ENCODE peak calls at places on chromosomes 2 and 18, in four cellular contexts. F is C1 segment of cervical spinal cord, C is astrocyte of the hippocampus, X is amygdala. R is an unnamed sample.

GRCh38 chr2:149904352-149904751 is 316.8 kb upstream of the MMADHC start:
- DNase-seq in F (no peak), C (peak; percentile 13), X (no peak), R (no peak)

GRCh38 chr2:33111002-33111446 is 164.3 kb downstream of the LTBP1 start:
- DNase-seq in F (no peak), C (no peak), X (no peak), R (no peak)

GRCh38 chr2:134739261-134739878 is 20.6 kb upstream of the TMEM163 start:
- DNase-seq in F (no peak), C (no peak), X (no peak), R (no peak)

GRCh38 chr2:220787251-220787650 is 784.9 kb downstream of the EPHA4 start:
- DNase-seq in F (no peak), C (peak; percentile 47), X (no peak), R (no peak)

GRCh38 chr2:128563348-128563687 is 244.7 kb upstream of the HS6ST1 start:
- DNase-seq in F (peak; percentile 36), C (peak; percentile 93), X (peak; percentile 17), R (peak; percentile 93)

GRCh38 chr2:59604143-59604542 is 949.3 kb downstream of the BCL11A start:
- DNase-seq in F (no peak), C (no peak), X (no peak), R (no peak)

GRCh38 chr2:27494944-27495554 is at the start of gene FNDC4:
- DNase-seq in F (no peak), C (peak; percentile 69), X (no peak), R (no peak)

GRCh38 chr2:170553748-170554147 is 161.4 kb upstream of the SP5 start:
- DNase-seq in F (no peak), C (no peak), X (no peak), R (no peak)

GRCh38 chr2:161061786-161062185 is 98.4 kb upstream of the TANK start:
- DNase-seq in F (no peak), C (no peak), X (no peak), R (no peak)

GRCh38 chr2:118855451-118856279 is 8.2 kb upstream of the EN1 start:
- DNase-seq in F (peak; percentile 75), C (peak; percentile 92), X (peak; percentile 10), R (peak; percentile 53)

GRCh38 chr2:133271105-133271504 is 297.2 kb downstream of the NCKAP5 start:
- DNase-seq in F (no peak), C (peak; percentile 75), X (no peak), R (no peak)

GRCh38 chr2:46164581-46165301 is 132.5 kb upstream of the EPAS1 start:
- DNase-seq in F (no peak), C (peak; percentile 93), X (no peak), R (peak; percentile 95)

GRCh38 chr2:39530423-39530866 is 93.4 kb upstream of the MAP4K3 start:
- DNase-seq in F (no peak), C (no peak), X (no peak), R (peak; percentile 79)

GRCh38 chr2:99430614-99431258 is 59.1 kb downstream of the REV1 start:
- DNase-seq in F (no peak), C (peak; percentile 61), X (no peak), R (peak; percentile 77)

GRCh38 chr2:71743995-71744675 is 290.8 kb downstream of the DYSF start:
- DNase-seq in F (no peak), C (no peak), X (no peak), R (no peak)

GRCh38 chr2:234852035-234852434 is 99.8 kb upstream of the SH3BP4 start:
- DNase-seq in F (no peak), C (no peak), X (no peak), R (no peak)

GRCh38 chr18:79879566-79879965 is 71.9 kb downstream of the SLC66A2 start:
- DNase-seq in F (no peak), C (no peak), X (no peak), R (no peak)

GRCh38 chr2:239663364-239663924 is 262.6 kb upstream of the HDAC4 start:
- DNase-seq in F (no peak), C (no peak), X (no peak), R (no peak)

GRCh38 chr2:105490956-105491355 is 92.1 kb upstream of the FHL2 start:
- DNase-seq in F (no peak), C (no peak), X (no peak), R (no peak)

GRCh38 chr18:48700222-48700845 is 161.5 kb downstream of the CTIF start:
- DNase-seq in F (no peak), C (no peak), X (no peak), R (no peak)

GRCh38 chr2:109558076-109558882 is 55.5 kb downstream of the SEPTIN10 start:
- DNase-seq in F (no peak), C (peak; percentile 72), X (no peak), R (peak; percentile 89)

GRCh38 chr2:207704031-207704430 is 7.4 kb upstream of the CCNYL1 start:
- DNase-seq in F (no peak), C (no peak), X (no peak), R (no peak)

GRCh38 chr2:40161986-40162385 is 289.9 kb downstream of the SLC8A1 start:
- DNase-seq in F (no peak), C (no peak), X (no peak), R (no peak)

GRCh38 chr2:56047136-56047535 is 123.6 kb upstream of the EFEMP1 start:
- DNase-seq in F (no peak), C (no peak), X (no peak), R (no peak)

GRCh38 chr18:58781627-58782194 is 83.0 kb upstream of the ZNF532 start:
- DNase-seq in F (peak; percentile 64), C (peak; percentile 89), X (peak; percentile 23), R (peak; percentile 75)

GRCh38 chr2:5094192-5094591 is 598.0 kb upstream of the SOX11 start:
- DNase-seq in F (no peak), C (no peak), X (no peak), R (no peak)

GRCh38 chr2:104523921-104524320 is 330.0 kb upstream of the POU3F3 start:
- DNase-seq in F (no peak), C (no peak), X (no peak), R (no peak)

GRCh38 chr18:13290856-13291271 is 72.3 kb downstream of the LDLRAD4 start:
- DNase-seq in F (no peak), C (no peak), X (no peak), R (no peak)

GRCh38 chr2:73931531-73932500 is 5.1 kb downstream of the DGUOK start:
- DNase-seq in F (no peak), C (peak; percentile 61), X (no peak), R (peak; percentile 38)

GRCh38 chr2:21256006-21256405 is 132.2 kb downstream of the TDRD15 start:
- DNase-seq in F (peak; percentile 69), C (peak; percentile 2), X (no peak), R (no peak)

GRCh38 chr2:172888704-172889103 is 153.1 kb downstream of the RAPGEF4 start:
- DNase-seq in F (no peak), C (no peak), X (no peak), R (no peak)

GRCh38 chr2:219159771-219160185 is 837 bp downstream of the NHEJ1 start:
- DNase-seq in F (no peak), C (no peak), X (no peak), R (no peak)